ENCODE peak calls at places on chromosomes 3 and 15, in nine cellular contexts. P is stimulated activated CD4-positive, alpha-beta T cell treated with anti-CD3 and anti-CD28 coated beads, Interleukin-2, amount 100 ng/mL, for 24 hours; M is G401; T is MV-4-11; L is sigmoid colon; B is NCI-H460; N is GM03348; Q is Right ventricle myocardium superior; X is left cardiac atrium. D is an unnamed sample.

GRCh38 chr3:3366391-3366790 is 186.9 kb upstream of the CRBN start:
- DNase-seq in L (no peak), Q (no peak), P (no peak), T (no peak), X (no peak), N (no peak), M (peak; percentile 59), B (no peak), D (no peak)

GRCh38 chr15:56798639-56799038 is 65.3 kb upstream of the ZNF280D start:
- DNase-seq in Q (no peak), L (no peak), P (peak; percentile 18), B (no peak), X (no peak), N (no peak), T (peak; percentile 85), M (no peak), D (no peak)

GRCh38 chr3:82973810-82974209 is 1212.4 kb upstream of the GBE1 start:
- DNase-seq in T (no peak), Q (no peak), N (no peak), M (no peak), L (no peak), X (no peak), B (no peak), P (no peak), D (no peak)

GRCh38 chr3:86563358-86563970 is 427.5 kb downstream of the VGLL3 start:
- DNase-seq in B (peak; percentile 26), P (no peak), M (peak; percentile 45), Q (no peak), L (no peak), T (peak; percentile 25), N (peak; percentile 42), X (no peak), D (peak; percentile 59)

GRCh38 chr15:68187559-68187958 is 17.6 kb downstream of the CALML4 start:
- DNase-seq in M (peak; percentile 92), Q (peak; percentile 51), N (peak; percentile 62), X (no peak), B (no peak), P (no peak), T (no peak), L (peak; percentile 85), D (peak; percentile 49)

GRCh38 chr15:88396382-88396781 is 70.8 kb downstream of the MRPL46 start:
- DNase-seq in X (no peak), T (no peak), M (no peak), P (no peak), N (no peak), B (no peak), Q (no peak), L (no peak), D (no peak)

GRCh38 chr3:84987709-84988504 is 29.1 kb downstream of the CADM2 start:
- DNase-seq in T (no peak), Q (no peak), L (no peak), P (no peak), M (peak; percentile 66), N (no peak), X (no peak), B (no peak), D (no peak)

GRCh38 chr15:101187820-101188516 is 63.9 kb downstream of the CHSY1 start:
- DNase-seq in T (peak; percentile 69), N (no peak), M (no peak), P (no peak), X (peak; percentile 54), Q (no peak), B (no peak), L (no peak), D (no peak)

GRCh38 chr3:105369501-105370371 is 3.0 kb downstream of the ALCAM start:
- DNase-seq in B (no peak), T (peak; percentile 76), P (peak; percentile 32), N (peak; percentile 64), Q (peak; percentile 84), L (peak; percentile 85), M (peak; percentile 48), X (peak; percentile 76), D (peak; percentile 81)

GRCh38 chr15:83087535-83087934 is 19.9 kb upstream of the TM6SF1 start:
- DNase-seq in Q (no peak), L (no peak), X (no peak), P (no peak), N (no peak), B (no peak), M (no peak), T (no peak), D (no peak)

GRCh38 chr15:58597943-58598828 is 151.3 kb downstream of the ADAM10 start:
- DNase-seq in B (no peak), X (no peak), P (no peak), M (no peak), Q (no peak), L (no peak), T (peak; percentile 6), N (no peak), D (no peak)

GRCh38 chr15:37056168-37056893 is 44.0 kb downstream of the MEIS2 start:
- DNase-seq in M (no peak), P (no peak), N (no peak), B (peak; percentile 7), T (no peak), L (peak; percentile 78), Q (peak; percentile 82), X (peak; percentile 65), D (no peak)

GRCh38 chr3:45139372-45139894 is 6.7 kb downstream of the CDCP1 start:
- DNase-seq in M (no peak), X (no peak), T (no peak), N (peak; percentile 27), P (no peak), B (no peak), Q (no peak), L (no peak), D (no peak)

GRCh38 chr15:78740904-78741274 is 70.4 kb downstream of the ADAMTS7 start:
- DNase-seq in Q (no peak), P (no peak), T (no peak), M (no peak), B (no peak), N (no peak), X (no peak), L (no peak), D (no peak)

GRCh38 chr3:125125822-125126245 is 70.0 kb upstream of the HEG1 start:
- DNase-seq in N (peak; percentile 82), T (peak; percentile 99), Q (no peak), B (no peak), P (peak; percentile 50), M (no peak), X (no peak), L (no peak), D (no peak)

GRCh38 chr15:74631935-74632560 is 16.4 kb downstream of the CLK3 start:
- DNase-seq in X (peak; percentile 73), P (peak; percentile 75), L (no peak), M (peak; percentile 70), T (peak; percentile 20), Q (peak; percentile 76), B (peak; percentile 47), N (peak; percentile 84), D (peak; percentile 68)

GRCh38 chr3:14268897-14269296 is 90.3 kb downstream of the LSM3 start:
- DNase-seq in N (no peak), B (no peak), Q (no peak), P (no peak), M (no peak), T (no peak), L (no peak), X (no peak), D (no peak)

GRCh38 chr15:33013827-33014445 is 180.6 kb downstream of the FMN1 start:
- DNase-seq in T (no peak), M (no peak), P (no peak), Q (no peak), L (no peak), X (no peak), N (peak; percentile 64), B (peak; percentile 23), D (no peak)

GRCh38 chr3:10758304-10759037 is 57.6 kb upstream of the SLC6A11 start:
- DNase-seq in M (peak; percentile 83), Q (no peak), P (peak; percentile 59), N (peak; percentile 84), L (no peak), B (peak; percentile 50), T (peak; percentile 66), X (peak; percentile 44), D (peak; percentile 58)

GRCh38 chr3:28940530-28940929 is 340.3 kb upstream of the RBMS3 start:
- DNase-seq in M (peak; percentile 30), P (no peak), B (no peak), Q (no peak), X (no peak), N (peak; percentile 75), L (no peak), T (peak; percentile 63), D (no peak)

GRCh38 chr3:72311425-72311824 is 526.5 kb upstream of the PROK2 start:
- DNase-seq in M (no peak), P (no peak), X (no peak), N (no peak), L (no peak), Q (no peak), T (no peak), B (no peak), D (no peak)

GRCh38 chr3:48595075-48595525 is at the start of gene COL7A1:
- DNase-seq in B (no peak), T (no peak), M (no peak), L (no peak), N (peak; percentile 63), Q (no peak), P (no peak), X (no peak), D (no peak)

GRCh38 chr3:8629151-8630021 is 15.2 kb downstream of the SSUH2 start:
- DNase-seq in N (peak; percentile 95), X (peak; percentile 58), Q (no peak), B (peak; percentile 96), M (no peak), P (peak; percentile 70), T (peak; percentile 83), L (peak; percentile 71), D (no peak)

GRCh38 chr15:60751985-60752952 is 273.3 kb upstream of the ICE2 start:
- DNase-seq in M (peak; percentile 88), P (no peak), L (peak; percentile 88), X (peak; percentile 48), B (no peak), T (peak; percentile 73), Q (peak; percentile 55), N (no peak), D (no peak)

GRCh38 chr3:122681294-122682015 is 816 bp downstream of the PARP14 start:
- DNase-seq in X (no peak), P (peak; percentile 11), Q (no peak), B (no peak), T (no peak), L (no peak), N (no peak), M (no peak), D (no peak)

GRCh38 chr3:179555604-179556003 is 7.1 kb upstream of the ACTL6A start:
- DNase-seq in Q (no peak), X (no peak), L (no peak), B (no peak), P (no peak), M (no peak), N (no peak), T (no peak), D (no peak)

GRCh38 chr3:143016321-143016972 is 15.1 kb downstream of the U2SURP start:
- DNase-seq in Q (no peak), X (no peak), P (no peak), M (peak; percentile 33), B (no peak), L (no peak), N (no peak), T (no peak), D (peak; percentile 41)

GRCh38 chr3:99909714-99910508 is 92.2 kb downstream of the CMSS1 start:
- DNase-seq in T (no peak), X (no peak), P (no peak), Q (no peak), B (peak; percentile 12), L (no peak), N (no peak), M (no peak), D (no peak)

GRCh38 chr3:191762323-191762960 is 301.5 kb downstream of the PYDC2 start:
- DNase-seq in P (no peak), N (no peak), Q (no peak), L (no peak), M (no peak), T (peak; percentile 16), X (no peak), B (peak; percentile 26), D (no peak)

GRCh38 chr3:196207833-196208607 is 3.2 kb downstream of the ZDHHC19 start:
- DNase-seq in N (peak; percentile 47), X (peak; percentile 65), M (no peak), Q (peak; percentile 72), B (no peak), L (no peak), P (peak; percentile 71), T (no peak), D (peak; percentile 65)

GRCh38 chr3:54784021-54784420 is 143.8 kb downstream of the LRTM1 start:
- DNase-seq in P (no peak), M (no peak), N (no peak), X (no peak), Q (no peak), L (no peak), T (no peak), B (no peak), D (no peak)